ENCODE peak calls at places on chromosomes 2 and 18, in seven cellular contexts. J, L, N, H, X, P and Y are unnamed samples.

GRCh38 chr2:215878476-215879063 is 134.8 kb downstream of the MREG start:
- DNase-seq in J (peak; percentile 51), L (no peak), N (no peak), H (no peak), X (peak; percentile 34), P (no peak), Y (peak; percentile 77)

GRCh38 chr2:205407984-205408383 is 274.3 kb upstream of the NRP2 start:
- DNase-seq in J (no peak), L (no peak), N (no peak), H (no peak), X (peak; percentile 43), P (no peak), Y (no peak)

GRCh38 chr2:175786705-175787104 is 215.4 kb downstream of the LNPK start:
- DNase-seq in J (no peak), L (no peak), N (no peak), H (no peak), X (no peak), P (no peak), Y (no peak)

GRCh38 chr18:35526476-35527120 is 28.8 kb upstream of the INO80C start:
- DNase-seq in J (peak; percentile 52), L (no peak), N (no peak), H (no peak), X (no peak), P (no peak), Y (peak; percentile 75)

GRCh38 chr2:63257473-63257872 is 206.8 kb downstream of the OTX1 start:
- DNase-seq in J (no peak), L (no peak), N (no peak), H (no peak), X (no peak), P (no peak), Y (no peak)

GRCh38 chr2:60675309-60675708 is 80.8 kb upstream of the PAPOLG start:
- DNase-seq in J (no peak), L (peak; percentile 37), N (no peak), H (no peak), X (no peak), P (no peak), Y (no peak)

GRCh38 chr2:120399889-120400240 is 53.9 kb downstream of the INHBB start:
- DNase-seq in J (no peak), L (no peak), N (no peak), H (no peak), X (no peak), P (no peak), Y (no peak)

GRCh38 chr18:33761363-33761762 is 183.3 kb downstream of the ASXL3 start:
- DNase-seq in J (peak; percentile 12), L (peak; percentile 44), N (no peak), H (no peak), X (no peak), P (peak; percentile 2), Y (peak; percentile 45)

GRCh38 chr2:54459037-54459441 is 2.9 kb downstream of the SPTBN1 start:
- DNase-seq in J (peak; percentile 31), L (no peak), N (no peak), H (no peak), X (peak; percentile 50), P (no peak), Y (no peak)

GRCh38 chr18:10681581-10682367 is 155.9 kb downstream of the NAPG start:
- DNase-seq in J (no peak), L (no peak), N (no peak), H (no peak), X (peak; percentile 28), P (no peak), Y (peak; percentile 21)

GRCh38 chr2:113064898-113065297 is 2.9 kb upstream of the IL1F10 start:
- DNase-seq in J (no peak), L (no peak), N (no peak), H (no peak), X (no peak), P (no peak), Y (no peak)

GRCh38 chr2:190785380-190785779 is 95.2 kb upstream of the GLS start:
- DNase-seq in J (no peak), L (no peak), N (no peak), H (no peak), X (no peak), P (no peak), Y (no peak)

GRCh38 chr2:53896864-53897263 is 37.1 kb upstream of the GPR75 start:
- DNase-seq in J (peak; percentile 83), L (no peak), N (no peak), H (no peak), X (peak; percentile 65), P (peak; percentile 78), Y (peak; percentile 95)

GRCh38 chr2:24075915-24076848 is at the start of gene SF3B6:
- DNase-seq in J (peak; percentile 100), L (peak; percentile 97), N (peak; percentile 100), H (peak; percentile 100), X (peak; percentile 99), P (peak; percentile 97), Y (peak; percentile 98)

GRCh38 chr2:217816396-217816869 is 186.4 kb downstream of the TNS1 start:
- DNase-seq in J (no peak), L (no peak), N (no peak), H (no peak), X (no peak), P (no peak), Y (no peak)

GRCh38 chr2:20499387-20499786 is 52.5 kb downstream of the RHOB start:
- DNase-seq in J (no peak), L (no peak), N (no peak), H (no peak), X (no peak), P (no peak), Y (no peak)

GRCh38 chr18:80234398-80234797 is 12.9 kb downstream of the PARD6G start:
- DNase-seq in J (no peak), L (no peak), N (no peak), H (no peak), X (no peak), P (no peak), Y (peak; percentile 37)

GRCh38 chr2:7007846-7008741 is 90.9 kb downstream of the RNF144A start:
- DNase-seq in J (peak; percentile 38), L (no peak), N (no peak), H (no peak), X (no peak), P (no peak), Y (no peak)

GRCh38 chr2:196314780-196315179 is 143.4 kb upstream of the STK17B start:
- DNase-seq in J (no peak), L (no peak), N (no peak), H (no peak), X (peak; percentile 59), P (no peak), Y (no peak)

GRCh38 chr2:69762513-69763494 is 20.9 kb downstream of the ANXA4 start:
- DNase-seq in J (no peak), L (no peak), N (no peak), H (no peak), X (no peak), P (no peak), Y (no peak)

GRCh38 chr2:95012881-95013550 is 12.5 kb upstream of the MAL start:
- DNase-seq in J (peak; percentile 74), L (no peak), N (no peak), H (no peak), X (peak; percentile 25), P (no peak), Y (peak; percentile 10)

GRCh38 chr18:10070581-10071000 is 156.8 kb downstream of the VAPA start:
- DNase-seq in J (no peak), L (no peak), N (no peak), H (no peak), X (no peak), P (no peak), Y (no peak)

GRCh38 chr2:178747767-178748166 is 59.5 kb downstream of the TTN start:
- DNase-seq in J (peak; percentile 85), L (no peak), N (no peak), H (no peak), X (peak; percentile 9), P (no peak), Y (peak; percentile 88)

GRCh38 chr2:63652063-63652985 is 63.6 kb downstream of the MDH1 start:
- DNase-seq in J (no peak), L (peak; percentile 25), N (no peak), H (no peak), X (no peak), P (no peak), Y (no peak)

GRCh38 chr2:10868465-10869314 is 43.0 kb upstream of the KCNF1 start:
- DNase-seq in J (peak; percentile 47), L (no peak), N (no peak), H (no peak), X (peak; percentile 93), P (no peak), Y (no peak)

GRCh38 chr18:73824684-73825083 is 322.9 kb downstream of the FBXO15 start:
- DNase-seq in J (no peak), L (no peak), N (no peak), H (no peak), X (peak; percentile 42), P (no peak), Y (peak; percentile 17)

GRCh38 chr2:74864728-74865722 is 31.1 kb downstream of the HK2 start:
- DNase-seq in J (peak; percentile 89), L (no peak), N (no peak), H (no peak), X (peak; percentile 82), P (peak; percentile 65), Y (peak; percentile 85)

GRCh38 chr2:84901593-84902120 is 3.8 kb upstream of the TMSB10 start:
- DNase-seq in J (no peak), L (no peak), N (no peak), H (no peak), X (peak; percentile 84), P (no peak), Y (no peak)

GRCh38 chr2:206159346-206160123 is at the start of the genes EEF1B2 and NDUFS1:
- DNase-seq in J (peak; percentile 97), L (peak; percentile 96), N (peak; percentile 96), H (peak; percentile 95), X (peak; percentile 98), P (peak; percentile 95), Y (peak; percentile 95)